ENCODE peak calls at places on chromosomes 4 and X, in ten cellular contexts. Z, C, B, Q, D, W, T, R, F and M are unnamed samples.

GRCh38 chr4:125541836-125542235 is 227.1 kb downstream of the FAT4 start:
- DNase-seq in Z (no peak), C (no peak), B (no peak), Q (no peak), D (no peak), W (no peak), T (no peak), R (no peak), F (no peak), M (no peak)

GRCh38 chr4:153159728-153160221 is 44.5 kb upstream of the TRIM2 start:
- DNase-seq in Z (no peak), C (peak; percentile 82), B (no peak), Q (no peak), D (no peak), W (no peak), T (no peak), R (no peak), F (no peak), M (no peak)

GRCh38 chrX:129706395-129707072 is 32.2 kb upstream of the XPNPEP2 start:
- DNase-seq in Z (no peak), C (no peak), B (no peak), Q (no peak), D (no peak), W (peak; percentile 53), T (peak; percentile 20), R (peak; percentile 18), F (no peak), M (no peak)

GRCh38 chr4:33067221-33067620 is 2347.1 kb downstream of the PCDH7 start:
- DNase-seq in Z (no peak), C (no peak), B (no peak), Q (no peak), D (no peak), W (no peak), T (no peak), R (no peak), F (no peak), M (no peak)

GRCh38 chr4:129239088-129239487 is 143.1 kb downstream of the C4orf33 start:
- DNase-seq in Z (no peak), C (peak; percentile 3), B (no peak), Q (peak; percentile 16), D (no peak), W (no peak), T (no peak), R (no peak), F (no peak), M (no peak)

GRCh38 chr4:113837397-113837796 is 75.9 kb upstream of the CAMK2D start:
- DNase-seq in Z (no peak), C (peak; percentile 89), B (no peak), Q (no peak), D (no peak), W (no peak), T (no peak), R (no peak), F (no peak), M (peak; percentile 50)

GRCh38 chr4:40471923-40472322 is 136.8 kb downstream of the CHRNA9 start:
- DNase-seq in Z (no peak), C (no peak), B (no peak), Q (no peak), D (no peak), W (no peak), T (no peak), R (no peak), F (no peak), M (no peak)

GRCh38 chr4:71255966-71256365 is 82.9 kb upstream of the SLC4A4 start:
- DNase-seq in Z (no peak), C (no peak), B (no peak), Q (no peak), D (no peak), W (no peak), T (no peak), R (peak; percentile 21), F (no peak), M (no peak)

GRCh38 chr4:57966987-57967760 is 857.0 kb upstream of the IGFBP7 start:
- DNase-seq in Z (no peak), C (no peak), B (no peak), Q (no peak), D (no peak), W (no peak), T (no peak), R (no peak), F (no peak), M (no peak)

GRCh38 chr4:70624226-70624793 is 4.2 kb upstream of the ENAM start:
- DNase-seq in Z (no peak), C (no peak), B (no peak), Q (no peak), D (no peak), W (no peak), T (no peak), R (no peak), F (no peak), M (no peak)

GRCh38 chr4:188400456-188400855 is 261.2 kb downstream of the TRIML1 start:
- DNase-seq in Z (no peak), C (no peak), B (no peak), Q (no peak), D (no peak), W (no peak), T (no peak), R (no peak), F (no peak), M (no peak)

GRCh38 chrX:151181088-151181487 is 4.7 kb downstream of the GPR50 start:
- DNase-seq in Z (no peak), C (no peak), B (no peak), Q (no peak), D (no peak), W (no peak), T (no peak), R (no peak), F (no peak), M (no peak)

GRCh38 chrX:23766650-23767551 is 16.1 kb upstream of the SAT1 start:
- DNase-seq in Z (no peak), C (no peak), B (no peak), Q (no peak), D (no peak), W (peak; percentile 42), T (no peak), R (no peak), F (no peak), M (no peak)

GRCh38 chrX:23765868-23766267 is 17.1 kb upstream of the SAT1 start:
- DNase-seq in Z (no peak), C (no peak), B (no peak), Q (no peak), D (no peak), W (no peak), T (no peak), R (no peak), F (no peak), M (no peak)

GRCh38 chrX:23765449-23765848 is 17.5 kb upstream of the SAT1 start:
- DNase-seq in Z (no peak), C (no peak), B (no peak), Q (no peak), D (no peak), W (no peak), T (no peak), R (no peak), F (no peak), M (no peak)

GRCh38 chrX:23773601-23774175 is 9.3 kb upstream of the SAT1 start:
- DNase-seq in Z (no peak), C (no peak), B (no peak), Q (no peak), D (no peak), W (no peak), T (no peak), R (no peak), F (no peak), M (no peak)

DNA sequence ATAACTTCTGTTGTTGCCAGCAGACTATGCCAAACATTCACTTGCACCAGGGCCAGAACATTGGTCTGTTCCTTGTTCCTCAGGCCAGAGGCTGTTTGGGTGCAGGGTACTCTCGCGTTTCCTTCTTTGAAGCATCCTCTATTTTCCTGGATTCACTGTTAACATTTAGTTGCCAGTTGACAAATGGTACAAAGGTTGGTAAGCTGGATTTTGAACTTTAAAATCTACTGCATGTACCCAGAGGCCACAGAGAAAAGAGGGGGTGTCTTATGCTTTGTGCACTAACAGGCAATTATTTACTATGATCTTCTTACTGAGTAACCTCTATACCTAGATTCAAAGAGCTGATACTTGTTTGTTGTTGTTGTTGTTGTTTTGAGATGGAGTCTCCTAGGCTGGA is 12.8 kb upstream of the SAT1 start:
- DNase-seq in Z (no peak), C (no peak), B (no peak), Q (no peak), D (no peak), W (no peak), T (no peak), R (no peak), F (no peak), M (no peak)
- TF ChIP-seq CTCF in Z (no peak), C (no peak), B (no peak), Q (no peak), D (no peak), W (no peak), T (no peak), R (no peak), F (no peak), M (no peak)

GRCh38 chrX:10769696-10770619 is 149.6 kb upstream of the MID1 start:
- DNase-seq in Z (no peak), C (peak; percentile 15), B (peak; percentile 23), Q (peak; percentile 26), D (no peak), W (peak; percentile 6), T (no peak), R (no peak), F (no peak), M (peak; percentile 42)

GRCh38 chrX:10773318-10773717 is 152.9 kb upstream of the MID1 start:
- DNase-seq in Z (no peak), C (no peak), B (no peak), Q (no peak), D (no peak), W (no peak), T (no peak), R (no peak), F (no peak), M (no peak)

GRCh38 chrX:10769165-10769564 is 148.8 kb upstream of the MID1 start:
- DNase-seq in Z (no peak), C (peak; percentile 46), B (peak; percentile 44), Q (no peak), D (no peak), W (no peak), T (no peak), R (no peak), F (no peak), M (no peak)
- TF ChIP-seq CTCF in Z (peak; percentile 23), C (peak; percentile 55), B (peak; percentile 53), Q (no peak), D (no peak), W (peak; percentile 61), T (peak; percentile 70), R (peak; percentile 37), F (no peak), M (peak; percentile 38)

DNA sequence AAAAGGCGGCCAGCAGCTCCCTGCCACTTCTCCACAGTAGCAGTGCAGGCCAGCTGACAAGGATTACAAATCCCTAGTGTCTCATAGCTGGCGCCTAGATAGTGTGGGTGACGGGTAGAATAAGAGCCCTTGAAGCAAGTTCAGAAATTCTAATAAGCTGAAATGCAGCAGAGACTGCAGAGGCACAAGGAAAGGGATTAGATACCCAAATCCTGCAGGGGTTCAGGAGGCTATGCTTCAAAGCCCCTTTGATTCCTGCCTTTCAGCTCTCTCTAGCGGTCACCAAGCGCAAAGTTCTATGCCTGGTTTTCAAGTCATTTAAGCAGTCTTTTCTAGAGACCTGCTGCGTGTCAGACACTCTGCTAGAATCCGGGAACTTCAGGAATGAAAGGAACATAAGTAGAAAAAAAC is 79.2 kb downstream of the RLIM start:
- DNase-seq in Z (no peak), C (peak; percentile 70), B (peak; percentile 61), Q (no peak), D (no peak), W (peak; percentile 8), T (peak; percentile 65), R (peak; percentile 36), F (peak; percentile 4), M (peak; percentile 37)
- TF ChIP-seq CTCF in Z (no peak), C (peak; percentile 48), B (peak; percentile 49), Q (peak; percentile 39), D (peak; percentile 23), W (peak; percentile 50), T (peak; percentile 60), R (peak; percentile 43), F (no peak), M (peak; percentile 56)

GRCh38 chr4:111806331-111806730 is 338.9 kb upstream of the FAM241A start:
- DNase-seq in Z (no peak), C (no peak), B (peak; percentile 51), Q (no peak), D (no peak), W (peak; percentile 32), T (peak; percentile 83), R (no peak), F (peak; percentile 58), M (no peak)
- TF ChIP-seq CTCF in Z (no peak), C (no peak), B (no peak), Q (no peak), D (no peak), W (peak; percentile 37), T (peak; percentile 75), R (no peak), F (peak; percentile 47), M (no peak)